ENCODE peak calls at places on chromosomes 3 and 15, in nine cellular contexts. L is PC-9, B is A549, V is WERI-Rb-1, I is ACHN, M is astrocyte of the cerebellum, K is osteocyte, P is IMR-90, Z is choroid plexus epithelial cell. G is an unnamed sample.

GRCh38 chr3:70264122-70264780 is 48.2 kb downstream of the MDFIC2 start:
- DNase-seq in P (peak), Z (peak), I (peak), L (no peak), V (no peak), K (no peak), B (peak), M (no peak), G (no peak)

GRCh38 chr15:88891540-88892254 is 3.6 kb downstream of the HAPLN3 start:
- DNase-seq in V (no peak), K (no peak), B (no peak), Z (no peak), P (no peak), I (no peak), M (no peak), L (no peak), G (no peak)

GRCh38 chr3:138197058-138197457 is 10.0 kb downstream of the ARMC8 start:
- DNase-seq in M (peak), P (peak), V (no peak), L (no peak), B (no peak), K (no peak), Z (peak), I (peak), G (no peak)

GRCh38 chr3:124283644-124284008 is 291.7 kb upstream of the ROPN1 start:
- DNase-seq in I (no peak), K (no peak), Z (no peak), V (no peak), L (no peak), B (no peak), P (no peak), M (no peak), G (peak)

GRCh38 chr15:40902605-40903561 is 8.6 kb downstream of the VPS18 start:
- DNase-seq in I (no peak), P (no peak), K (no peak), B (no peak), L (no peak), V (no peak), M (no peak), Z (peak), G (no peak)

GRCh38 chr3:157429703-157430102 is 6.9 kb upstream of the PTX3 start:
- DNase-seq in Z (peak), M (no peak), V (no peak), K (no peak), L (no peak), B (no peak), I (peak), P (peak), G (no peak)

GRCh38 chr15:39118510-39118909 is 462.4 kb upstream of the THBS1 start:
- DNase-seq in I (no peak), L (no peak), V (no peak), K (no peak), B (no peak), M (peak), Z (peak), P (peak), G (no peak)

GRCh38 chr15:60970246-60971170 is 258.6 kb downstream of the RORA start:
- DNase-seq in I (no peak), M (no peak), L (no peak), V (no peak), Z (peak), K (no peak), P (peak), B (no peak), G (no peak)

GRCh38 chr3:124137264-124137663 is 145.3 kb upstream of the ROPN1 start:
- DNase-seq in V (no peak), I (no peak), M (no peak), L (no peak), P (no peak), B (no peak), K (no peak), Z (no peak), G (no peak)

GRCh38 chr3:115019900-115020299 is 127.2 kb downstream of the ZBTB20 start:
- DNase-seq in Z (no peak), B (no peak), V (no peak), M (no peak), L (no peak), I (no peak), K (no peak), P (no peak), G (no peak)

GRCh38 chr15:23083115-23083514 is 43.7 kb upstream of the TUBGCP5 start:
- DNase-seq in P (no peak), V (no peak), K (no peak), L (no peak), Z (no peak), B (no peak), I (no peak), M (no peak), G (no peak)

GRCh38 chr15:55457401-55458022 is 49.2 kb downstream of the PIERCE2 start:
- DNase-seq in V (no peak), Z (no peak), M (no peak), I (no peak), P (no peak), B (no peak), K (no peak), L (peak), G (no peak)

GRCh38 chr15:101066501-101067408 is 147.6 kb downstream of the LRRK1 start:
- DNase-seq in I (no peak), M (no peak), Z (no peak), V (no peak), L (no peak), P (no peak), B (no peak), K (no peak), G (no peak)